ENCODE peak calls at places on chromosomes 3 and 15, in five cellular contexts. N is dorsolateral prefrontal cortex, B is transverse colon, I is AG09319, J is left ventricle myocardium inferior. K is an unnamed sample.

GRCh38 chr3:177525987-177526712 is 328.9 kb upstream of the TBL1XR1 start:
- DNase-seq in J (no peak), B (no peak), I (no peak), N (no peak), K (no peak)

GRCh38 chr15:99744142-99744541 is 10.9 kb upstream of the LYSMD4 start:
- DNase-seq in B (no peak), J (no peak), I (no peak), N (no peak), K (no peak)

GRCh38 chr15:70125605-70126004 is 27.9 kb upstream of the TLE3 start:
- DNase-seq in I (no peak), J (no peak), N (no peak), B (no peak), K (no peak)

GRCh38 chr15:85865070-85865684 is 70.5 kb upstream of the KLHL25 start:
- DNase-seq in B (peak; percentile 17), J (no peak), N (no peak), I (no peak), K (no peak)

GRCh38 chr3:23992051-23992628 is 47.1 kb downstream of the NR1D2 start:
- DNase-seq in N (no peak), B (no peak), I (no peak), J (no peak), K (no peak)

GRCh38 chr3:159340877-159341500 is 539.1 kb downstream of the MFSD1 start:
- DNase-seq in N (no peak), I (no peak), J (no peak), B (no peak), K (no peak)

GRCh38 chr3:161322781-161323568 is 48.3 kb downstream of the SPTSSB start:
- DNase-seq in N (no peak), I (no peak), J (no peak), B (no peak), K (no peak)

GRCh38 chr15:70099966-70100494 is 2.3 kb upstream of the TLE3 start:
- DNase-seq in B (no peak), I (no peak), N (no peak), J (no peak), K (no peak)

GRCh38 chr15:71469393-71469792 is 341.0 kb upstream of the NR2E3 start:
- DNase-seq in I (peak; percentile 65), N (no peak), B (no peak), J (no peak), K (no peak)

GRCh38 chr3:41286305-41286704 is 87.0 kb downstream of the CTNNB1 start:
- DNase-seq in J (no peak), N (no peak), B (no peak), I (no peak), K (no peak)